ENCODE peak calls at places on chromosomes 12 and 14, in six cellular contexts. D, J, U, Z, P and I are unnamed samples.

GRCh38 chr12:6382371-6382770 is 1.6 kb upstream of the LTBR start:
- DNase-seq in D (no peak), J (no peak), U (no peak), Z (no peak), P (no peak), I (no peak)

GRCh38 chr12:130154276-130154675 is 8.0 kb upstream of the FZD10 start:
- DNase-seq in D (no peak), J (no peak), U (no peak), Z (no peak), P (no peak), I (no peak)

GRCh38 chr12:11807453-11807852 is 158.0 kb downstream of the ETV6 start:
- DNase-seq in D (no peak), J (no peak), U (no peak), Z (no peak), P (no peak), I (no peak)

GRCh38 chr14:69398818-69399210 is 322 bp downstream of the SLC39A9 start:
- DNase-seq in D (no peak), J (no peak), U (no peak), Z (no peak), P (peak; percentile 79), I (no peak)

GRCh38 chr14:34003691-34004090 is 52.8 kb upstream of the EGLN3 start:
- DNase-seq in D (no peak), J (peak; percentile 40), U (no peak), Z (no peak), P (no peak), I (no peak)

GRCh38 chr12:101945361-101946232 is 68.2 kb downstream of the DRAM1 start:
- DNase-seq in D (no peak), J (no peak), U (no peak), Z (no peak), P (no peak), I (peak; percentile 28)

GRCh38 chr12:109115758-109116610 is at the start of gene ACACB:
- DNase-seq in D (no peak), J (peak; percentile 92), U (no peak), Z (no peak), P (peak; percentile 89), I (peak; percentile 86)

GRCh38 chr14:100142073-100143040 is 17.1 kb downstream of the DEGS2 start:
- DNase-seq in D (no peak), J (peak; percentile 81), U (no peak), Z (no peak), P (no peak), I (peak; percentile 88)

GRCh38 chr14:32022938-32023466 is 54.1 kb upstream of the ARHGAP5 start:
- DNase-seq in D (no peak), J (no peak), U (no peak), Z (no peak), P (no peak), I (no peak)

GRCh38 chr12:6915023-6915788 is 826 bp downstream of the ENO2 start:
- DNase-seq in D (no peak), J (no peak), U (no peak), Z (no peak), P (no peak), I (no peak)

DNA sequence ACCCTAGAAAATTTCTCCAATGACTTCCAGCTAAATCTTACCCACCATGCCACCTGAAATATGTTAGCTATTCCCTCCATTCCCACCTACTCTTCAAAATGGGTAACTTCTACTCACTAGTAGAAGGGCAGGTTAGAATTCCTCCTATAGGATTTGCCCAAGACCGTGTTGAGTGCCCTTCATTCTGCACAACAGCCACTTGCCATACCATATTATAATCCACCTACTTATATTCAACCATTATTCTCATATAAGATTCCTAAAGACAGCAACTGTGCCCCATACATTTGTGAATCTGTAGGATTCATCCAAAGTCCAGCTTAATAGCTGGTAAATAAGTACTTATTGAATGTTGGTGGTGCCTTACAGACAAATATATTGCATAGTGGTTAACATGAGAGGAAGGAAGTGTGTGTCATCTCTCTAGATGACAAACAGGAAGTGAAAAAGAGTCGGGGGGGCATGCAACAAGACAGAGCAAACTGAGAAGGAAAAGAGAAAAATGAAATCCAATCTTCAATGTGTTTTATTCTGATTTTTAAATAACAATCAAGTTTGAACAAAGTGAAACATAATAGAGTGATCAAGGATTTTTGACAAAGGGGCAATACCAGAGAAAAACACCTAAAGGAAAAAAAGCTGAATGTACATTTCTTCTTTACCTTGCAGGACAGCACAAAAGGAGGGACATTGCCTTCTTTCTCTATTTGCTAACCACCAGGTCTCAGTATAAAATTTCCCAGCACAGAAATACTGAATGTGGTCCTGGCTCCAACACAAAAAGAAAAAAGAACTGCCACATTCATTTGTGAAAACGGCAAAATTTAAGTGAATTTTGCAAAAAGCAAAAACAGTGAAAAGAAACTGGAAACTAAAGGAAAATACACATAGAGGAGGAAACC is 389.3 kb upstream of the USP15 start:
- DNase-seq in D (no peak), J (no peak), U (no peak), Z (no peak), P (no peak), I (no peak)
- H3K4me3 ChIP-seq in D (no peak overlapping the region), J (no peak overlapping the region), U (no peak overlapping the region), Z (peak overlapping the region; percentile 9), P (no peak overlapping the region), I (no peak overlapping the region)

DNA sequence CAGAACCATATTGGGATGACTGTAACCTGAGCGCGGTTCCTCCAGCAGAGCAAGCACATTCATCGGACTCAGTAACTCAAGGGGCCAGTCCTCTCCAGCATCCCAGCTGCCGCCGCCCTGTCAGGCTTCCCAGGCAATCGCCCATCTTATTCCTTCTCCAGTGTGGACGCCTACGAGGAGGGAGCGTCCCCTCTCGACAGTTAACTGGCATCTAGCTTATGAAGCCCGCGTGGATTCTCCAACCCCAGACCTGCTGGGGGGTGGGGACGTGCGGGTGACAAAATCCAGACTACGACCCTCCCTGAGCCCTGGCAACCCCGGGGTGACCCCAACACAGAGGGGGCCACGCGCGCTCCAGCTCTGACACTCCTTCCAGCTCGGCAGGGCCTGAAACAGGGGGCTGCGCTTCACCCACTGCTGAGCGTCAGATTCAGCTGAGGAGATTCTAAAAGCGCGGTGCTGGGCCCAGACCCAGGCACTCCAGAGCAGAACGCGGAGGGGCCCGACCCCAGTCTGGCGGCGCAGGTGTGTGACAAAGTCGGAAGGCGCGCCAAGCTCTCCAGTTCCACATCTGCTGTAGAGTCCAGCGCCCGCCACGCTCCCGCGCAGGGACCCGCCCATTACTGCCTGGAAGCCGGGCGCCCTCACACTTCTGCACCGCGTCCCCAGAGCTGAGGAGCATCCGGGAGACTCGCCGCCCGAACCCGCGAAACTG is 43.9 kb upstream of the ESR2 start:
- DNase-seq in D (no peak), J (peak; percentile 39), U (peak; percentile 46), Z (no peak), P (peak; percentile 87), I (peak; percentile 31)
- TF ChIP-seq POLR2A in D (peak; percentile 46), J (no peak), U (peak; percentile 7), Z (no peak), P (no peak), I (no peak)

DNA sequence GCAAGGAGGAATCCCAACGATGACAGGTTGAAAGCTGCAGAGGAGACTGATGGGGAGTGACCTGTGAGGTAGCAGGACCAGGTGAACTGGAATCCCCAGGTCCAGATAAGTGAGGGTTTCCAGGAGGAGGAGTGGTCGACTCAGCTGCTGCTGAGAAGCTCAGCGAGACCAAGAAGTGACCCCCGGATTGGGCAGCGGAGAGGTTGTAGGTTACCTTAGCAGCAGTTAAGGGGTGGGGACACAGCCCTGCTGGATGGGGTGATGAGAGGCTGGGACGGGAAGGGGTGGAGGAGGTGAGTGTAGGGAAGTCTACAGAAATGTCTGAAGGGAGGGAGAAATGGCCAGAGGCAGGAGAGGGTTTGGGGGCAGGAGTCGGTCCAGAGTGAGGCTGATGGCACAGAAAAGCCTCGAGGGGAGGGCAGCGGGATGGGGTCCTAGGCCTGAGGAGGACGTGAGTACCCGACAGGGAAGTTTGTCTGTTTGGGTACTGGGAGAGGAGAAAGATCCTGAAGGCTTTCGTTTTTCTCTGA is 2.6 kb upstream of the RCOR1 start:
- DNase-seq in D (no peak), J (no peak), U (no peak), Z (no peak), P (no peak), I (no peak)
- H3K4me3 ChIP-seq in D (no peak overlapping the region), J (no peak overlapping the region), U (no peak overlapping the region), Z (no peak overlapping the region), P (no peak overlapping the region), I (no peak overlapping the region)

GRCh38 chr14:22849212-22849819 is 12.9 kb downstream of the MMP14 start:
- DNase-seq in D (no peak), J (peak; percentile 66), U (no peak), Z (peak; percentile 50), P (peak; percentile 89), I (peak; percentile 38)
- TF ChIP-seq POLR2A in D (no peak), J (no peak), U (no peak), Z (no peak), P (no peak), I (no peak)

GRCh38 chr12:113477842-113478215 is 6.2 kb upstream of the LHX5 start:
- DNase-seq in D (no peak), J (no peak), U (no peak), Z (no peak), P (no peak), I (no peak)

GRCh38 chr12:113479578-113480335 is 8.1 kb upstream of the LHX5 start:
- DNase-seq in D (no peak), J (no peak), U (no peak), Z (no peak), P (no peak), I (no peak)

GRCh38 chr12:113480336-113480688 is 8.6 kb upstream of the LHX5 start:
- DNase-seq in D (no peak), J (no peak), U (no peak), Z (no peak), P (no peak), I (no peak)

GRCh38 chr12:113478351-113479011 is 6.8 kb upstream of the LHX5 start:
- DNase-seq in D (no peak), J (no peak), U (no peak), Z (no peak), P (no peak), I (no peak)

DNA sequence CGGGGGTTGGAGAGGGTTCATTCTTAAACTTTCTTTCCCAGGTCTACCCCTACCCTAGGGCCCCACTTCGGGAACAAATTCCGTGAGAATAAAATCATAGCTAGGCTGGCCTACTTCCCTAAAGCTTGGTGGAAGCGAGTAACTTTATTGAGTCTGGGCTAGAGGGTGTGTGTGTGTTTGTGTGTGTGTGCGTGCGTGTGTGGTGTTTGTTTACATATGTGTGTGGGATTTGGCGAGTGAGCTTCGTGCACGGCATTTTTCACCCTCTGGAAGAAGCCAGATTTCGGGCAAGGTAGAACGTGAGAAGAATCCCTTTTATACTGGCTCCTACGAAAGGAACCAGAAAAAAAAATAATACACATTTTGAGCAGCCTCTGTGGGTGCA is 7.5 kb upstream of the LHX5 start:
- DNase-seq in D (no peak), J (no peak), U (no peak), Z (no peak), P (no peak), I (no peak)
- H3K4me3 ChIP-seq in D (no peak overlapping the region), J (no peak overlapping the region), U (no peak overlapping the region), Z (no peak overlapping the region), P (no peak overlapping the region), I (no peak overlapping the region)